ENCODE peak calls at places on chromosomes 5 and 9, in four cellular contexts. X, F, P and E are unnamed samples.

GRCh38 chr9:21605489-21605931 is 123.4 kb upstream of the IFNE start:
- DNase-seq in P (no peak), X (no peak), F (no peak), E (no peak)

GRCh38 chr5:141479776-141480175 is 4.0 kb downstream of the PCDHGC3 start:
- DNase-seq in X (no peak), F (no peak), P (no peak), E (no peak)

GRCh38 chr5:2332521-2332920 is 419.0 kb downstream of the IRX2 start:
- DNase-seq in P (no peak), X (no peak), F (no peak), E (no peak)

GRCh38 chr5:151708126-151708525 is 21.4 kb upstream of the SPARC start:
- DNase-seq in P (no peak), F (no peak), X (no peak), E (no peak)

GRCh38 chr5:136620016-136620419 is 254.7 kb upstream of the TRPC7 start:
- DNase-seq in F (no peak), X (no peak), P (no peak), E (peak; percentile 50)

GRCh38 chr9:13427587-13427986 is 148.1 kb upstream of the MPDZ start:
- DNase-seq in X (peak; percentile 4), F (no peak), P (no peak), E (peak; percentile 37)

GRCh38 chr5:121976979-121977378 is 15.2 kb downstream of the SRFBP1 start:
- DNase-seq in P (no peak), X (no peak), F (no peak), E (no peak)

GRCh38 chr5:94621763-94622162 is 3.3 kb downstream of the SLF1 start:
- DNase-seq in F (no peak), X (no peak), P (no peak), E (no peak)

GRCh38 chr9:97140566-97140965 is 101.6 kb upstream of the CTSV start:
- DNase-seq in X (no peak), F (no peak), P (no peak), E (no peak)

GRCh38 chr9:78031271-78031825 is at the start of gene GNAQ:
- DNase-seq in P (peak; percentile 7), F (no peak), X (no peak), E (peak; percentile 11)

GRCh38 chr9:34647651-34648050 is 1.2 kb downstream of the GALT start:
- DNase-seq in X (no peak), P (no peak), F (no peak), E (peak; percentile 60)

GRCh38 chr5:90899014-90899604 is 340.5 kb downstream of the ADGRV1 start:
- DNase-seq in F (no peak), X (no peak), P (no peak), E (no peak)

GRCh38 chr5:83972236-83972635 is 251.6 kb upstream of the HAPLN1 start:
- DNase-seq in X (no peak), P (no peak), F (no peak), E (no peak)

GRCh38 chr9:13568446-13568845 is 289.0 kb upstream of the MPDZ start:
- DNase-seq in F (no peak), X (no peak), P (no peak), E (no peak)

GRCh38 chr9:17519761-17520160 is 59.1 kb upstream of the SH3GL2 start:
- DNase-seq in P (no peak), X (no peak), F (no peak), E (no peak)

GRCh38 chr5:57412010-57412409 is 70.6 kb downstream of the ACTBL2 start:
- DNase-seq in X (no peak), F (no peak), P (no peak), E (no peak)

GRCh38 chr9:135478858-135479468 is 619 bp upstream of the PPP1R26 start:
- DNase-seq in X (no peak), P (no peak), F (no peak), E (peak; percentile 38)

GRCh38 chr5:82794876-82795275 is 282.3 kb downstream of the TMEM167A start:
- DNase-seq in F (no peak), P (no peak), X (no peak), E (no peak)

GRCh38 chr9:100221538-100221937 is 122.5 kb downstream of the INVS start:
- DNase-seq in F (no peak), P (no peak), X (no peak), E (no peak)

GRCh38 chr5:4453650-4454049 is 686.5 kb upstream of the ADAMTS16 start:
- DNase-seq in X (no peak), F (no peak), P (no peak), E (no peak)

GRCh38 chr5:67059747-67060490 is 136.7 kb downstream of the CD180 start:
- DNase-seq in X (no peak), P (no peak), F (no peak), E (no peak)

GRCh38 chr5:92559743-92560142 is 1021.3 kb downstream of the NR2F1-AS1 start:
- DNase-seq in P (no peak), F (no peak), X (no peak), E (no peak)

GRCh38 chr5:160506006-160507004 is 84.7 kb downstream of the PTTG1 start:
- DNase-seq in F (no peak), X (peak; percentile 46), P (peak; percentile 41), E (no peak)

GRCh38 chr5:93794954-93795353 is 53.6 kb upstream of the POU5F2 start:
- DNase-seq in F (no peak), X (no peak), P (no peak), E (no peak)

GRCh38 chr5:174185506-174185905 is 140.0 kb downstream of the NSG2 start:
- DNase-seq in X (no peak), F (no peak), P (no peak), E (no peak)

GRCh38 chr9:113293285-113293874 is 9.8 kb downstream of the RNF183 start:
- DNase-seq in F (no peak), X (no peak), P (no peak), E (no peak)

GRCh38 chr5:82544004-82544403 is 265.9 kb upstream of the RPS23 start:
- DNase-seq in X (no peak), P (no peak), F (no peak), E (no peak)

GRCh38 chr9:76294301-76294700 is 99.9 kb downstream of the RFK start:
- DNase-seq in F (no peak), P (no peak), X (no peak), E (no peak)

GRCh38 chr5:42242210-42242609 is 181.0 kb upstream of the GHR start:
- DNase-seq in X (no peak), P (no peak), F (no peak), E (no peak)
- TF ChIP-seq TAF1 in X (no peak), P (no peak), F (no peak), E (no peak)

GRCh38 chr5:65418661-65419060 is 63.1 kb downstream of the ADAMTS6 start:
- DNase-seq in F (no peak), X (no peak), P (no peak), E (no peak)
- TF ChIP-seq TAF1 in F (no peak), X (no peak), P (no peak), E (no peak)

GRCh38 chr9:110875275-110875674 is 163.0 kb downstream of the LPAR1 start:
- DNase-seq in X (peak; percentile 8), F (peak; percentile 44), P (no peak), E (no peak)

GRCh38 chr9:110877376-110877775 is 160.9 kb downstream of the LPAR1 start:
- DNase-seq in X (no peak), P (no peak), F (no peak), E (no peak)

GRCh38 chr9:110880123-110880522 is 158.1 kb downstream of the LPAR1 start:
- DNase-seq in F (no peak), X (no peak), P (no peak), E (no peak)
- TF ChIP-seq TAF1 in F (no peak), X (no peak), P (no peak), E (no peak)

GRCh38 chr5:153456993-153457392 is 33.5 kb upstream of the GRIA1 start:
- DNase-seq in F (no peak), X (no peak), P (no peak), E (no peak)
- TF ChIP-seq TAF1 in F (no peak), X (no peak), P (no peak), E (no peak)

GRCh38 chr9:81416476-81417298 is 272.7 kb downstream of the TLE1 start:
- DNase-seq in X (no peak), P (no peak), F (no peak), E (no peak)

GRCh38 chr9:81408951-81409350 is 280.4 kb downstream of the TLE1 start:
- DNase-seq in P (no peak), X (no peak), F (no peak), E (no peak)

GRCh38 chr9:81410201-81410600 is 279.1 kb downstream of the TLE1 start:
- DNase-seq in F (no peak), X (no peak), P (no peak), E (no peak)

GRCh38 chr9:81414836-81415235 is 274.5 kb downstream of the TLE1 start:
- DNase-seq in F (no peak), X (no peak), P (no peak), E (no peak)

DNA sequence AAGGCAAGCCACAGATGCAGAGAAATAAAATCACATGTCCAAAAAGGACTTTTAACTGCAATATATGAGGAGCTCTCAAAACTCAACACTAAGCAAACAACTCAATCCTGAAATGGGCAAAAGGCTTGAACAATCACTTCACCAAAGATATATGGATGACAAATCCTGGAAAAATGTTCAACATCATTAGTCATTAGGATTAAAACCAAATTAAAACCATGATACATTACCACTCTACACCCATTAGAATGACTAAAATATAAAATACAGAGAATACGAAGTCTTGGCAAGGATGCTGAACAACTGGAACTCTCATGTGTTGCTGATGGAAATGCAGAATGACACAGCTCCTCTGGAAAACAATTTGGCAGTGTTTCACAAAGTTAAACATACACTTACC is 277.4 kb downstream of the TLE1 start:
- DNase-seq in P (no peak), X (no peak), F (no peak), E (no peak)
- TF ChIP-seq TAF1 in P (no peak), X (no peak), F (no peak), E (no peak)

GRCh38 chr9:126650830-126651341 is 37.2 kb downstream of the LMX1B start:
- DNase-seq in X (no peak), F (no peak), P (no peak), E (no peak)
- TF ChIP-seq TAF1 in X (no peak), F (no peak), P (no peak), E (no peak)

DNA sequence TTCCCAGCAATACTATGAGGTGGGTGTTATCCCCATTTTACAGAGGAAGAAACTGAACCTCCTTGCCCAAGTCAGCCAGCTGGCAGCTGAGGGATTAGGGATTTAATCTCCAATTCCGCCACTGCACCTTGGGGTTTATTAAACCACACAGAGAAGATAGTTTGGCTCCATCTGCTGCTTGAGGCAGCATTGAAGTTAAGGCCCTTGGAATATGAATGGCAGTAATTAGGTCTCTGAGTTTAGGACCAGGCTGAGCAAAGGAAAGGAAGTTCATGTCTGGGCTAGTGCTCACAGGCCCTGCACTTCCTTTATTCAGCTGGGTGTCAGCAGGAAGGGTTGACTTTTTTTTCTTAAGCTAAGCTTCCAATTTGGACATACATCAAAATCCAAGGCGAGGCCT is 86.9 kb upstream of the GDNF start:
- DNase-seq in P (no peak), F (no peak), X (no peak), E (no peak)
- TF ChIP-seq TAF1 in P (no peak), F (no peak), X (no peak), E (no peak)

GRCh38 chr5:109516385-109516784 is 106.6 kb upstream of the PJA2 start:
- DNase-seq in P (no peak), F (no peak), X (no peak), E (no peak)
- TF ChIP-seq TAF1 in P (no peak), F (no peak), X (no peak), E (no peak)

GRCh38 chr5:145479271-145479670 is 355.9 kb downstream of the PRELID2 start:
- DNase-seq in X (no peak), P (no peak), F (no peak), E (no peak)
- TF ChIP-seq TAF1 in X (no peak), P (no peak), F (no peak), E (no peak)